ENCODE peak calls at places on chromosomes 6 and 20, in five cellular contexts. E is mesendoderm, Q is AG04450, F is uterus, K is BJ. C is an unnamed sample.
A peak's percentile ranks its signal among the peaks of the same experiment; 100 is the strongest.

GRCh38 chr20:1085515-1086272 is 32.7 kb upstream of the PSMF1 start:
- DNase-seq in E (no peak), Q (no peak), F (no peak), K (no peak), C (no peak)

GRCh38 chr6:33787336-33787953 is 1.5 kb downstream of the LEMD2 start:
- DNase-seq in E (peak; percentile 72), Q (no peak), F (no peak), K (no peak), C (no peak)

GRCh38 chr6:95686858-95687257 is 109.5 kb downstream of the MANEA start:
- DNase-seq in E (no peak), Q (no peak), F (no peak), K (no peak), C (no peak)

GRCh38 chr6:6654599-6655575 is 66.4 kb downstream of the LY86 start:
- DNase-seq in E (no peak), Q (no peak), F (peak; percentile 49), K (no peak), C (no peak)

GRCh38 chr6:74070091-74070490 is 374.1 kb downstream of the CD109 start:
- DNase-seq in E (no peak), Q (no peak), F (no peak), K (peak; percentile 47), C (no peak)

GRCh38 chr6:4180653-4181255 is 45.4 kb upstream of the ECI2 start:
- DNase-seq in E (peak; percentile 84), Q (peak; percentile 20), F (no peak), K (no peak), C (no peak)

GRCh38 chr20:24403410-24403809 is 66.0 kb upstream of the SYNDIG1 start:
- DNase-seq in E (no peak), Q (no peak), F (no peak), K (no peak), C (no peak)

GRCh38 chr20:52448513-52448912 is 256.9 kb upstream of the ZFP64 start:
- DNase-seq in E (no peak), Q (no peak), F (no peak), K (no peak), C (no peak)

GRCh38 chr20:25273541-25274358 is 25.9 kb downstream of the PYGB start:
- DNase-seq in E (no peak), Q (no peak), F (no peak), K (no peak), C (no peak)

GRCh38 chr6:154595997-154596396 is 85.5 kb upstream of the CNKSR3 start:
- DNase-seq in E (no peak), Q (no peak), F (no peak), K (no peak), C (no peak)

GRCh38 chr6:159540152-159540551 is 152.9 kb downstream of the SOD2 start:
- DNase-seq in E (peak; percentile 80), Q (no peak), F (no peak), K (no peak), C (no peak)

GRCh38 chr6:81204741-81205140 is 547.7 kb downstream of the TENT5A start:
- DNase-seq in E (peak; percentile 54), Q (no peak), F (no peak), K (peak; percentile 38), C (no peak)

GRCh38 chr6:134162932-134163331 is 110.5 kb upstream of the SLC2A12 start:
- DNase-seq in E (no peak), Q (no peak), F (no peak), K (no peak), C (no peak)

GRCh38 chr6:127120109-127120786 is 1.8 kb downstream of the RSPO3 start:
- DNase-seq in E (peak; percentile 16), Q (no peak), F (peak; percentile 29), K (no peak), C (no peak)

GRCh38 chr6:41675992-41676391 is 37.7 kb downstream of the MDFI start:
- DNase-seq in E (no peak), Q (no peak), F (no peak), K (no peak), C (no peak)

GRCh38 chr6:138428943-138429616 is 25.1 kb downstream of the HEBP2 start:
- DNase-seq in E (peak; percentile 56), Q (peak; percentile 41), F (no peak), K (no peak), C (peak; percentile 29)

GRCh38 chr6:46734867-46735719 is at the start of gene PLA2G7:
- DNase-seq in E (peak; percentile 71), Q (no peak), F (no peak), K (no peak), C (no peak)
- H3K27me3 ChIP-seq in E (peaks cover 2% of the 10 kb centered on the region), Q (peaks cover 25% of the 10 kb centered on the region), F (no peaks in the 10 kb centered on the region), K (peaks cover 23% of the 10 kb centered on the region), C (no peaks in the 10 kb centered on the region)

GRCh38 chr6:39128832-39129231 is 13.8 kb upstream of the SAYSD1 start:
- DNase-seq in E (no peak), Q (no peak), F (no peak), K (no peak), C (no peak)

GRCh38 chr6:39128106-39128505 is 13.1 kb upstream of the SAYSD1 start:
- DNase-seq in E (no peak), Q (no peak), F (no peak), K (no peak), C (no peak)

GRCh38 chr6:39130691-39131090 is 15.7 kb upstream of the SAYSD1 start:
- DNase-seq in E (no peak), Q (no peak), F (no peak), K (no peak), C (no peak)
- H3K27me3 ChIP-seq in E (no peaks in the 10 kb centered on the region), Q (no peaks in the 10 kb centered on the region), F (no peaks in the 10 kb centered on the region), K (no peaks in the 10 kb centered on the region), C (no peaks in the 10 kb centered on the region)

GRCh38 chr6:84763397-84764331 is 734 bp downstream of the TBX18 start:
- DNase-seq in E (peak; percentile 72), Q (no peak), F (no peak), K (peak; percentile 66), C (no peak)
- H3K27me3 ChIP-seq in E (peaks cover 42% of the 10 kb centered on the region), Q (peaks cover 61% of the 10 kb centered on the region), F (peaks cover 90% of the 10 kb centered on the region), K (no peaks in the 10 kb centered on the region), C (peaks cover 52% of the 10 kb centered on the region)

GRCh38 chr6:168096271-168096764 is 17.3 kb upstream of the FRMD1 start:
- DNase-seq in E (no peak), Q (no peak), F (no peak), K (no peak), C (no peak)

GRCh38 chr6:168093634-168094033 is 14.6 kb upstream of the FRMD1 start:
- DNase-seq in E (no peak), Q (no peak), F (no peak), K (no peak), C (no peak)

GRCh38 chr6:168097221-168097620 is 18.2 kb upstream of the FRMD1 start:
- DNase-seq in E (no peak), Q (no peak), F (no peak), K (no peak), C (no peak)

GRCh38 chr6:168095741-168096250 is 16.8 kb upstream of the FRMD1 start:
- DNase-seq in E (no peak), Q (no peak), F (no peak), K (no peak), C (no peak)

DNA sequence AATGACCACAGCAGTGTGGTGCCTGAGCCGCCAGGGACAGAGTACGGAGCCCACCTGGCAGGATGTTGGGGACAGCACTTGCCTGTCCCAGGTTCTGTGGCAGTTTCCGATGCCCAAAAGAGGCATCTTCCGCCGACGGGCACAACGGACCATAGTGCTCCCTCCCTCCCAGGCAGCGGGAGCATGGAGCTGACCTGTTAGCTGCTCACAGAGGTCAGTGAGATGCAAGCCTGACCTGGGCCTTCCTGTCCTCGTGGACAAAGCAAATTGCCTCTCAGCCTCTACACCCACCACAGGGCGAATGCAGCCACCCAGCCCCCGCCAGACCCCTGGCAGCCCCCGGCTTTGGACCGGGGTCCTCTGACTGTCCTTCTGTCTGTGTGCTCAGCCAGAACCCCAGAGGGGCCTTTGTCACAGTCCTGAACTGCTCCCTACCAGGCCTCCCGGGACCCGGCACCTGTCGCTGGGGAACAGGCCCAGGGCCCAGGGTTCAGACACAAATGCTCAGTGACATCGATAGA is 16.2 kb upstream of the FRMD1 start:
- DNase-seq in E (no peak), Q (no peak), F (no peak), K (no peak), C (no peak)
- H3K27me3 ChIP-seq in E (no peaks in the 10 kb centered on the region), Q (peaks cover 5% of the 10 kb centered on the region), F (peaks cover 3% of the 10 kb centered on the region), K (no peaks in the 10 kb centered on the region), C (peaks cover 13% of the 10 kb centered on the region)

C was measured in kidney epithelial cell.